ENCODE peak calls at places on chromosomes 7 and 10, in five cellular contexts. E, O, G, M and A are unnamed samples. For H3K27me3, the result is how much of the 10 kb centered on the place peaks cover.

GRCh38 chr10:16717617-16718395 is 99.4 kb downstream of the RSU1 start:
- DNase-seq in E (no peak), O (no peak), G (no peak), M (peak), A (no peak)

GRCh38 chr7:51046103-51046466 is 263.4 kb upstream of the GRB10 start:
- DNase-seq in E (no peak), O (no peak), G (no peak), M (no peak), A (no peak)

GRCh38 chr7:113161050-113161449 is 42.7 kb upstream of the SMIM30 start:
- DNase-seq in E (no peak), O (no peak), G (no peak), M (no peak), A (no peak)

GRCh38 chr10:1414893-1415292 is 322.4 kb downstream of the ADARB2 start:
- DNase-seq in E (no peak), O (no peak), G (no peak), M (no peak), A (no peak)

GRCh38 chr7:4659551-4660286 is 22.4 kb upstream of the FOXK1 start:
- DNase-seq in E (no peak), O (no peak), G (no peak), M (no peak), A (no peak)

GRCh38 chr7:76165106-76165972 is 36.4 kb upstream of the SRRM3 start:
- DNase-seq in E (peak), O (no peak), G (no peak), M (no peak), A (no peak)

GRCh38 chr10:17808971-17809841 is at the start of gene MRC1:
- DNase-seq in E (no peak), O (no peak), G (no peak), M (no peak), A (no peak)

GRCh38 chr7:29588900-29589696 is 25.5 kb downstream of the PRR15 start:
- DNase-seq in E (peak), O (no peak), G (peak), M (peak), A (peak)

GRCh38 chr7:710161-710560 is 16.3 kb upstream of the DNAAF5 start:
- DNase-seq in E (no peak), O (peak), G (no peak), M (no peak), A (no peak)

GRCh38 chr7:139797607-139798006 is 19.8 kb upstream of the HIPK2 start:
- DNase-seq in E (no peak), O (no peak), G (no peak), M (no peak), A (no peak)

GRCh38 chr7:152896217-152896616 is 136.7 kb downstream of the ACTR3B start:
- DNase-seq in E (no peak), O (peak), G (no peak), M (no peak), A (no peak)

GRCh38 chr10:5043716-5044115 is 40.1 kb upstream of the AKR1C2 start:
- DNase-seq in E (no peak), O (no peak), G (no peak), M (peak), A (peak)

GRCh38 chr10:60536529-60537114 is 146.9 kb upstream of the ANK3 start:
- DNase-seq in E (no peak), O (no peak), G (no peak), M (peak), A (no peak)

GRCh38 chr7:41832936-41833335 is 130.0 kb upstream of the INHBA start:
- DNase-seq in E (peak), O (no peak), G (no peak), M (no peak), A (no peak)

GRCh38 chr7:23098460-23098859 is 7.1 kb upstream of the KLHL7 start:
- DNase-seq in E (no peak), O (no peak), G (no peak), M (no peak), A (no peak)

GRCh38 chr10:33132626-33133025 is 174.6 kb upstream of the ITGB1 start:
- DNase-seq in E (peak), O (no peak), G (no peak), M (no peak), A (no peak)

GRCh38 chr10:47027108-47027811 is 116.0 kb downstream of the PTPN20 start:
- DNase-seq in E (peak), O (peak), G (no peak), M (no peak), A (no peak)

GRCh38 chr10:114367676-114368391 is 36.5 kb downstream of the AFAP1L2 start:
- DNase-seq in E (no peak), O (no peak), G (no peak), M (no peak), A (no peak)

GRCh38 chr10:1202343-1202742 is 146.2 kb downstream of the WDR37 start:
- DNase-seq in E (peak), O (no peak), G (no peak), M (no peak), A (no peak)

GRCh38 chr7:151349507-151349853 is 7.9 kb downstream of the NUB1 start:
- DNase-seq in E (no peak), O (no peak), G (no peak), M (no peak), A (peak)

GRCh38 chr7:105975770-105976428 is 12.8 kb downstream of the CDHR3 start:
- DNase-seq in E (no peak), O (no peak), G (no peak), M (peak), A (peak)

GRCh38 chr10:3754727-3755439 is 30.1 kb downstream of the KLF6 start:
- DNase-seq in E (peak), O (no peak), G (no peak), M (peak), A (peak)

GRCh38 chr7:2521952-2522591 is 2.5 kb downstream of the LFNG start:
- DNase-seq in E (no peak), O (no peak), G (no peak), M (peak), A (peak)

GRCh38 chr10:74888947-74889661 is 62.7 kb downstream of the KAT6B start:
- DNase-seq in E (no peak), O (no peak), G (no peak), M (peak), A (peak)

GRCh38 chr10:92493362-92493761 is 80.5 kb downstream of the IDE start:
- DNase-seq in E (no peak), O (no peak), G (no peak), M (no peak), A (no peak)

GRCh38 chr7:37208528-37208927 is 240.1 kb downstream of the ELMO1 start:
- DNase-seq in E (peak), O (no peak), G (peak), M (peak), A (peak)

GRCh38 chr7:138002828-138003189 is 923 bp upstream of the CREB3L2 start:
- DNase-seq in E (no peak), O (no peak), G (no peak), M (no peak), A (no peak)

GRCh38 chr7:85135931-85136330 is 50.9 kb downstream of the SEMA3D start:
- DNase-seq in E (no peak), O (no peak), G (no peak), M (peak), A (no peak)

GRCh38 chr10:63977329-63977923 is 456.2 kb downstream of the REEP3 start:
- DNase-seq in E (peak), O (no peak), G (no peak), M (peak), A (peak)

GRCh38 chr10:88987243-88987726 is 3.3 kb upstream of the FAS start:
- DNase-seq in E (no peak), O (no peak), G (peak), M (no peak), A (no peak)

GRCh38 chr10:128049226-128050010 is 76.8 kb downstream of the MKI67 start:
- DNase-seq in E (no peak), O (peak), G (no peak), M (no peak), A (no peak)

GRCh38 chr10:78955206-78955605 is 113.6 kb upstream of the ZMIZ1 start:
- DNase-seq in E (no peak), O (no peak), G (no peak), M (no peak), A (no peak)

GRCh38 chr10:116947838-116948529 is 57.0 kb downstream of the SHTN1 start:
- DNase-seq in E (peak), O (no peak), G (no peak), M (peak), A (peak)

GRCh38 chr7:144738708-144739314 is 97.0 kb downstream of the TPK1 start:
- DNase-seq in E (no peak), O (no peak), G (peak), M (peak), A (peak)

GRCh38 chr7:117777335-117778150 is 95.7 kb downstream of the CTTNBP2 start:
- DNase-seq in E (no peak), O (no peak), G (no peak), M (no peak), A (peak)

GRCh38 chr10:124614003-124614659 is 130.0 kb downstream of the FAM53B start:
- DNase-seq in E (no peak), O (no peak), G (no peak), M (no peak), A (no peak)

DNA sequence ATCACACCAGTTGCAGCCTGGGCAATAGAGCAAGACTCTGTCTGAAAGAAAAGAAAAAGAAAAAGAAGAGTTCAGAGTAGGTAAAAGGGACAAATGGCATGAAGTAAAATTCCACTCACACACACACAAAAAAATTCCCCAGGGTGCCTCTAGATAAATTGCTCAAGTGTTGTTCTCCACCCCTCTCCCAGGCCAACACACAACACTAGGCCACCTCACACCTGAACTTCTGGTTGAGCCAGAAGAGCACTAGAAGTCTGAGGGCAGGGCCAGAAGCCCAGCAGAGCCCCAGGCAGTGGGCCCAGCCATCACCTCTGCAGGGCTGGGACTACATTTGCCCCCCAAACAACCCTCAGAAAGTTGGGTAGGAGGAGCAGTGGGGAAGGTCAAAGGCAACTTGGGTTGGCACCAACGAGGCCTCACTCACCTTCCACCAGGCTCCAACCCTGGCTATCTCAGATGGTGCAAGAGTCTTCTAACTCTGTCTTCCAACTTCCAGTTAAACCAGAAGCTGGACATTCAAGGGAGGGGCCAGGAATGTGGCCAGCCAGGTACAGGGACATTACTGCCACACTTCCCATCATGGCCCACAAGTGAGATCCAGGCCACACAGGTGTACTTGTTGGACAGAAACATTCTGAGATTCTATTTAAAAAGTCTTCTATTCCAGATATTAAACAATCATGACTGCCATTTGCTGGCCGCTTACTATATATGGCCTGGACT is 25.6 kb upstream of the DLX6 start:
- DNase-seq in E (no peak), O (no peak), G (no peak), M (no peak), A (no peak)
- H3K27ac ChIP-seq in E (no peak), O (no peak), G (no peak), M (no peak), A (no peak)

DNA sequence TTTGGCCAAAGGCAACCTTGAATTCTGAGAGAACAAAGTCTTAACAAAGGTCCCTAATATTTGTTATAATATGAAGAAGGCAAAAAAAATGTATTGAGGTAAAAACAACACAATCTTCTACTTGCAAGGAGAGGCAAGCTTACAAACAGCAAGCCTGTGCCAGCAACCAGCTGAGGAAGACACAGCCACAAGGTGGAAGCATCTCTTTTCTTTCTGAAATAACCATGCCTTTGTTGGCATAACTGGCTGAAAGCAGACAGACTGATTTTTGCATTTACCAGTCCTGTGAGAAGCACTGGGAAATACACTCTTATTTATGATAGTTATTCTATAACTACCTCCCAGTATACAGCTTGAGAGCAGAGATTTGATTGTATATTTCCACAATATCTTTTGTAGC is 292.0 kb downstream of the PHTF2 start:
- DNase-seq in E (no peak), O (no peak), G (no peak), M (no peak), A (no peak)
- H3K27me3 ChIP-seq in E (under half), O (under half), G (under half), M (under half), A (under half)

GRCh38 chr7:38863609-38864291 is 45.2 kb downstream of the VPS41 start:
- DNase-seq in E (no peak), O (no peak), G (no peak), M (no peak), A (peak)
- H3K27ac ChIP-seq in E (no peak), O (no peak), G (no peak), M (no peak), A (no peak)

GRCh38 chr10:28294169-28294532 is 8.7 kb downstream of the MPP7 start:
- DNase-seq in E (no peak), O (no peak), G (no peak), M (no peak), A (no peak)
- H3K27me3 ChIP-seq in E (under half), O (under half), G (under half), M (under half), A (under half)

GRCh38 chr10:77144664-77145063 is 492.9 kb downstream of the KCNMA1 start:
- DNase-seq in E (no peak), O (no peak), G (no peak), M (no peak), A (no peak)
- H3K27ac ChIP-seq in E (no peak), O (no peak), G (no peak), M (no peak), A (no peak)

GRCh38 chr7:45568536-45569289 is 5.5 kb upstream of the ADCY1 start:
- DNase-seq in E (no peak), O (no peak), G (no peak), M (no peak), A (no peak)
- H3K27me3 ChIP-seq in E (under half), O (under half), G (under half), M (under half), A (under half)

GRCh38 chr7:131236318-131236672 is 91.4 kb upstream of the MKLN1 start:
- DNase-seq in E (no peak), O (no peak), G (no peak), M (no peak), A (no peak)
- H3K27ac ChIP-seq in E (no peak), O (no peak), G (peak), M (no peak), A (no peak)

GRCh38 chr10:30040597-30040996 is 18.8 kb downstream of the JCAD start:
- DNase-seq in E (no peak), O (no peak), G (no peak), M (no peak), A (no peak)

GRCh38 chr10:30041394-30042105 is 17.8 kb downstream of the JCAD start:
- DNase-seq in E (no peak), O (no peak), G (no peak), M (peak), A (no peak)

GRCh38 chr10:30039988-30040387 is 19.4 kb downstream of the JCAD start:
- DNase-seq in E (no peak), O (no peak), G (no peak), M (no peak), A (no peak)

GRCh38 chr10:30043476-30044270 is 15.7 kb downstream of the JCAD start:
- DNase-seq in E (no peak), O (no peak), G (no peak), M (no peak), A (no peak)

GRCh38 chr10:30042820-30043219 is 16.6 kb downstream of the JCAD start:
- DNase-seq in E (no peak), O (no peak), G (no peak), M (no peak), A (no peak)
- H3K27me3 ChIP-seq in E (under half), O (under half), G (under half), M (under half), A (under half)